ENCODE peak calls at places on chromosomes 7 and 10, in four cellular contexts. B, Q, H and M are unnamed samples.

GRCh38 chr7:108592633-108593277 is 23.1 kb downstream of the DNAJB9 start:
- DNase-seq in B (no peak), H (no peak), Q (no peak), M (no peak)

GRCh38 chr7:1666779-1667565 is 3.1 kb upstream of the ELFN1 start:
- DNase-seq in B (no peak), Q (no peak), H (no peak), M (peak; percentile 12)

GRCh38 chr7:108282427-108282996 is 152.4 kb upstream of the LAMB4 start:
- DNase-seq in B (no peak), Q (no peak), H (no peak), M (no peak)

GRCh38 chr10:21673668-21674067 is 139.6 kb downstream of the MLLT10 start:
- DNase-seq in Q (no peak), H (no peak), B (no peak), M (no peak)

GRCh38 chr10:128062837-128063563 is 63.2 kb downstream of the MKI67 start:
- DNase-seq in B (no peak), Q (no peak), H (peak; percentile 40), M (peak; percentile 52)

GRCh38 chr10:57716884-57717283 is 550.8 kb downstream of the IPMK start:
- DNase-seq in Q (no peak), H (no peak), B (no peak), M (no peak)

GRCh38 chr7:104267701-104268368 is 60.0 kb upstream of the ORC5 start:
- DNase-seq in Q (no peak), B (no peak), H (no peak), M (no peak)

GRCh38 chr7:119377-120163 is 72.8 kb upstream of the FAM20C start:
- DNase-seq in H (no peak), B (no peak), Q (no peak), M (no peak)

GRCh38 chr10:22325272-22325947 is 4.5 kb downstream of the BMI1 start:
- DNase-seq in H (peak; percentile 60), B (no peak), Q (peak; percentile 57), M (peak; percentile 78)

GRCh38 chr10:58827381-58827780 is 314.7 kb downstream of the BICC1 start:
- DNase-seq in Q (no peak), B (no peak), H (no peak), M (no peak)

GRCh38 chr7:16918288-16918895 is 36.6 kb upstream of the AGR3 start:
- DNase-seq in H (no peak), Q (no peak), B (no peak), M (no peak)

GRCh38 chr7:1758417-1758858 is 88.4 kb downstream of the ELFN1 start:
- DNase-seq in Q (no peak), B (no peak), H (peak; percentile 21), M (no peak)

GRCh38 chr7:130180571-130180971 is 24.6 kb downstream of the TMEM209 start:
- DNase-seq in B (no peak), H (peak; percentile 19), Q (no peak), M (no peak)

GRCh38 chr7:144074374-144074773 is 4.8 kb downstream of the OR2A25 start:
- DNase-seq in Q (no peak), H (no peak), B (no peak), M (no peak)

GRCh38 chr7:20288036-20288435 is 42.7 kb upstream of the ITGB8 start:
- DNase-seq in Q (no peak), B (no peak), H (no peak), M (no peak)

GRCh38 chr7:117087639-117088396 is 134.5 kb downstream of the ST7 start:
- DNase-seq in B (no peak), H (no peak), Q (no peak), M (no peak)

GRCh38 chr10:34956756-34957155 is 133.4 kb downstream of the CUL2 start:
- DNase-seq in Q (no peak), H (no peak), B (no peak), M (no peak)

GRCh38 chr10:96919785-96920425 is 87.8 kb downstream of the LCOR start:
- DNase-seq in H (no peak), Q (no peak), B (no peak), M (no peak)

GRCh38 chr10:89217057-89217990 is 10.2 kb upstream of the CH25H start:
- DNase-seq in B (no peak), H (peak; percentile 55), Q (peak; percentile 46), M (peak; percentile 47)

GRCh38 chr10:3660753-3661152 is 124.3 kb downstream of the KLF6 start:
- DNase-seq in B (no peak), Q (no peak), H (no peak), M (no peak)

GRCh38 chr10:102003541-102003940 is 52.4 kb downstream of the ARMH3 start:
- DNase-seq in B (peak; percentile 7), Q (no peak), H (no peak), M (no peak)

GRCh38 chr7:68429376-68430117 is 1168.7 kb upstream of the AUTS2 start:
- DNase-seq in B (no peak), Q (no peak), H (no peak), M (no peak)

GRCh38 chr7:45153238-45153637 is 4.4 kb upstream of the RAMP3 start:
- DNase-seq in Q (no peak), B (no peak), H (no peak), M (no peak)

GRCh38 chr7:92831716-92832622 is 4.4 kb downstream of the CDK6 start:
- DNase-seq in Q (no peak), B (no peak), H (no peak), M (no peak)

GRCh38 chr7:51930834-51931233 is 614.2 kb upstream of the COBL start:
- DNase-seq in Q (no peak), H (no peak), B (no peak), M (no peak)

GRCh38 chr7:47782022-47782421 is 166.2 kb downstream of the PKD1L1 start:
- DNase-seq in B (no peak), H (no peak), Q (no peak), M (no peak)

GRCh38 chr10:31075434-31075833 is 43.8 kb upstream of the ZNF438 start:
- DNase-seq in B (peak; percentile 37), Q (no peak), H (no peak), M (no peak)

GRCh38 chr7:30950197-30950596 is 13.6 kb upstream of the GHRHR start:
- DNase-seq in H (no peak), Q (no peak), B (no peak), M (no peak)

GRCh38 chr7:3569643-3570042 is 268.6 kb downstream of the SDK1 start:
- DNase-seq in Q (no peak), H (no peak), B (no peak), M (no peak)

GRCh38 chr10:132392811-132393694 is 3.9 kb upstream of the PWWP2B start:
- DNase-seq in B (no peak), H (no peak), Q (no peak), M (no peak)

GRCh38 chr7:135508853-135509588 is 881 bp downstream of the CNOT4 start:
- DNase-seq in B (no peak), Q (no peak), H (peak; percentile 3), M (peak; percentile 44)